ENCODE peak calls at places on chromosomes 6 and 20, in ten cellular contexts. One of them, this sample, is unnamed.

GRCh38 chr6:71134929-71135642 is 153.5 kb upstream of the OGFRL1 start:
- DNase-seq in pancreas: no peak
- DNase-seq in cardiac muscle cell: no peak
- DNase-seq in PC-9: no peak
- DNase-seq in BE2C: no peak
- DNase-seq in left lung: no peak
- DNase-seq in transverse colon: no peak
- DNase-seq in upper lobe of left lung: no peak
- DNase-seq in AG09309: no peak
- DNase-seq in upper lobe of right lung: no peak
- DNase-seq in this sample: no peak

GRCh38 chr20:25389858-25390537 is 637 bp downstream of the ABHD12 start:
- DNase-seq in pancreas: peak; percentile 86
- DNase-seq in cardiac muscle cell: peak; percentile 17
- DNase-seq in PC-9: no peak
- DNase-seq in BE2C: peak; percentile 62
- DNase-seq in left lung: peak; percentile 46
- DNase-seq in transverse colon: peak; percentile 50
- DNase-seq in upper lobe of left lung: peak; percentile 58
- DNase-seq in AG09309: no peak
- DNase-seq in upper lobe of right lung: peak; percentile 80
- DNase-seq in this sample: no peak

GRCh38 chr20:57056651-57057050 is 209.8 kb downstream of the BMP7 start:
- DNase-seq in pancreas: no peak
- DNase-seq in cardiac muscle cell: no peak
- DNase-seq in PC-9: no peak
- DNase-seq in BE2C: no peak
- DNase-seq in left lung: no peak
- DNase-seq in transverse colon: no peak
- DNase-seq in upper lobe of left lung: no peak
- DNase-seq in AG09309: no peak
- DNase-seq in upper lobe of right lung: peak; percentile 6
- DNase-seq in this sample: no peak

GRCh38 chr6:157911786-157912185 is 69.9 kb upstream of the SYNJ2 start:
- DNase-seq in pancreas: no peak
- DNase-seq in cardiac muscle cell: no peak
- DNase-seq in PC-9: no peak
- DNase-seq in BE2C: peak; percentile 36
- DNase-seq in left lung: no peak
- DNase-seq in transverse colon: no peak
- DNase-seq in upper lobe of left lung: no peak
- DNase-seq in AG09309: no peak
- DNase-seq in upper lobe of right lung: no peak
- DNase-seq in this sample: no peak

GRCh38 chr6:128135325-128135724 is 234.5 kb upstream of the THEMIS start:
- DNase-seq in pancreas: no peak
- DNase-seq in cardiac muscle cell: no peak
- DNase-seq in PC-9: no peak
- DNase-seq in BE2C: no peak
- DNase-seq in left lung: no peak
- DNase-seq in transverse colon: no peak
- DNase-seq in upper lobe of left lung: no peak
- DNase-seq in AG09309: no peak
- DNase-seq in upper lobe of right lung: no peak
- DNase-seq in this sample: no peak

GRCh38 chr6:11718461-11718860 is 60.1 kb downstream of the ADTRP start:
- DNase-seq in pancreas: no peak
- DNase-seq in cardiac muscle cell: no peak
- DNase-seq in PC-9: no peak
- DNase-seq in BE2C: no peak
- DNase-seq in left lung: no peak
- DNase-seq in transverse colon: no peak
- DNase-seq in upper lobe of left lung: no peak
- DNase-seq in AG09309: peak; percentile 11
- DNase-seq in upper lobe of right lung: no peak
- DNase-seq in this sample: no peak

GRCh38 chr6:86856937-86857563 is 80.3 kb upstream of the HTR1E start:
- DNase-seq in pancreas: no peak
- DNase-seq in cardiac muscle cell: peak; percentile 27
- DNase-seq in PC-9: no peak
- DNase-seq in BE2C: peak; percentile 52
- DNase-seq in left lung: no peak
- DNase-seq in transverse colon: peak; percentile 11
- DNase-seq in upper lobe of left lung: no peak
- DNase-seq in AG09309: peak; percentile 3
- DNase-seq in upper lobe of right lung: no peak
- DNase-seq in this sample: peak; percentile 1

GRCh38 chr6:166952122-166952521 is 4.2 kb downstream of the RNASET2 start:
- DNase-seq in pancreas: no peak
- DNase-seq in cardiac muscle cell: no peak
- DNase-seq in PC-9: no peak
- DNase-seq in BE2C: no peak
- DNase-seq in left lung: no peak
- DNase-seq in transverse colon: no peak
- DNase-seq in upper lobe of left lung: no peak
- DNase-seq in AG09309: no peak
- DNase-seq in upper lobe of right lung: no peak
- DNase-seq in this sample: no peak

GRCh38 chr6:170135821-170136471 is 154.9 kb downstream of the DLL1 start:
- DNase-seq in pancreas: peak; percentile 62
- DNase-seq in cardiac muscle cell: no peak
- DNase-seq in PC-9: no peak
- DNase-seq in BE2C: no peak
- DNase-seq in left lung: peak; percentile 22
- DNase-seq in transverse colon: no peak
- DNase-seq in upper lobe of left lung: peak; percentile 20
- DNase-seq in AG09309: no peak
- DNase-seq in upper lobe of right lung: peak; percentile 59
- DNase-seq in this sample: no peak

GRCh38 chr6:168128631-168129291 is 49.7 kb upstream of the FRMD1 start:
- DNase-seq in pancreas: no peak
- DNase-seq in cardiac muscle cell: no peak
- DNase-seq in PC-9: no peak
- DNase-seq in BE2C: no peak
- DNase-seq in left lung: no peak
- DNase-seq in transverse colon: no peak
- DNase-seq in upper lobe of left lung: no peak
- DNase-seq in AG09309: no peak
- DNase-seq in upper lobe of right lung: no peak
- DNase-seq in this sample: no peak

GRCh38 chr6:100435299-100435698 is 29.4 kb downstream of the SIM1 start:
- DNase-seq in pancreas: no peak
- DNase-seq in cardiac muscle cell: no peak
- DNase-seq in PC-9: peak; percentile 50
- DNase-seq in BE2C: no peak
- DNase-seq in left lung: no peak
- DNase-seq in transverse colon: no peak
- DNase-seq in upper lobe of left lung: no peak
- DNase-seq in AG09309: no peak
- DNase-seq in upper lobe of right lung: no peak
- DNase-seq in this sample: no peak

GRCh38 chr6:64733433-64733832 is 973.6 kb downstream of the EYS start:
- DNase-seq in pancreas: no peak
- DNase-seq in cardiac muscle cell: no peak
- DNase-seq in PC-9: no peak
- DNase-seq in BE2C: peak; percentile 26
- DNase-seq in left lung: no peak
- DNase-seq in transverse colon: no peak
- DNase-seq in upper lobe of left lung: no peak
- DNase-seq in AG09309: no peak
- DNase-seq in upper lobe of right lung: no peak
- DNase-seq in this sample: no peak

GRCh38 chr6:64737418-64737817 is 969.6 kb downstream of the EYS start:
- DNase-seq in pancreas: no peak
- DNase-seq in cardiac muscle cell: peak; percentile 79
- DNase-seq in PC-9: no peak
- DNase-seq in BE2C: no peak
- DNase-seq in left lung: no peak
- DNase-seq in transverse colon: no peak
- DNase-seq in upper lobe of left lung: no peak
- DNase-seq in AG09309: no peak
- DNase-seq in upper lobe of right lung: no peak
- DNase-seq in this sample: no peak

GRCh38 chr6:64732888-64733287 is 974.1 kb downstream of the EYS start:
- DNase-seq in pancreas: no peak
- DNase-seq in cardiac muscle cell: peak; percentile 71
- DNase-seq in PC-9: no peak
- DNase-seq in BE2C: no peak
- DNase-seq in left lung: no peak
- DNase-seq in transverse colon: no peak
- DNase-seq in upper lobe of left lung: no peak
- DNase-seq in AG09309: no peak
- DNase-seq in upper lobe of right lung: no peak
- DNase-seq in this sample: no peak

GRCh38 chr6:64736421-64736950 is 970.5 kb downstream of the EYS start:
- DNase-seq in pancreas: no peak
- DNase-seq in cardiac muscle cell: peak; percentile 71
- DNase-seq in PC-9: no peak
- DNase-seq in BE2C: no peak
- DNase-seq in left lung: no peak
- DNase-seq in transverse colon: no peak
- DNase-seq in upper lobe of left lung: no peak
- DNase-seq in AG09309: no peak
- DNase-seq in upper lobe of right lung: no peak
- DNase-seq in this sample: no peak
- TF ChIP-seq CTCF in pancreas: no peak
- TF ChIP-seq CTCF in cardiac muscle cell: peak; percentile 8
- TF ChIP-seq CTCF in PC-9: no peak
- TF ChIP-seq CTCF in BE2C: peak; percentile 10
- TF ChIP-seq CTCF in left lung: no peak
- TF ChIP-seq CTCF in transverse colon: no peak
- TF ChIP-seq CTCF in upper lobe of left lung: no peak
- TF ChIP-seq CTCF in AG09309: no peak
- TF ChIP-seq CTCF in upper lobe of right lung: no peak
- TF ChIP-seq CTCF in this sample: no peak

GRCh38 chr20:3160418-3160817 is 753 bp upstream of the FASTKD5 start:
- DNase-seq in pancreas: no peak
- DNase-seq in cardiac muscle cell: no peak
- DNase-seq in PC-9: no peak
- DNase-seq in BE2C: no peak
- DNase-seq in left lung: no peak
- DNase-seq in transverse colon: no peak
- DNase-seq in upper lobe of left lung: no peak
- DNase-seq in AG09309: no peak
- DNase-seq in upper lobe of right lung: no peak
- DNase-seq in this sample: no peak
- H3K4me3 ChIP-seq in pancreas: peak overlapping the region; percentile 79
- H3K4me3 ChIP-seq in cardiac muscle cell: peak overlapping the region; percentile 72
- H3K4me3 ChIP-seq in PC-9: peak overlapping the region; percentile 95
- H3K4me3 ChIP-seq in BE2C: peak overlapping the region; percentile 99
- H3K4me3 ChIP-seq in left lung: peak overlapping the region; percentile 96
- H3K4me3 ChIP-seq in transverse colon: no peak overlapping the region
- H3K4me3 ChIP-seq in upper lobe of left lung: peak overlapping the region; percentile 99
- H3K4me3 ChIP-seq in AG09309: no peak overlapping the region
- H3K4me3 ChIP-seq in upper lobe of right lung: peak overlapping the region; percentile 91
- H3K4me3 ChIP-seq in this sample: peak overlapping the region; percentile 65

DNA sequence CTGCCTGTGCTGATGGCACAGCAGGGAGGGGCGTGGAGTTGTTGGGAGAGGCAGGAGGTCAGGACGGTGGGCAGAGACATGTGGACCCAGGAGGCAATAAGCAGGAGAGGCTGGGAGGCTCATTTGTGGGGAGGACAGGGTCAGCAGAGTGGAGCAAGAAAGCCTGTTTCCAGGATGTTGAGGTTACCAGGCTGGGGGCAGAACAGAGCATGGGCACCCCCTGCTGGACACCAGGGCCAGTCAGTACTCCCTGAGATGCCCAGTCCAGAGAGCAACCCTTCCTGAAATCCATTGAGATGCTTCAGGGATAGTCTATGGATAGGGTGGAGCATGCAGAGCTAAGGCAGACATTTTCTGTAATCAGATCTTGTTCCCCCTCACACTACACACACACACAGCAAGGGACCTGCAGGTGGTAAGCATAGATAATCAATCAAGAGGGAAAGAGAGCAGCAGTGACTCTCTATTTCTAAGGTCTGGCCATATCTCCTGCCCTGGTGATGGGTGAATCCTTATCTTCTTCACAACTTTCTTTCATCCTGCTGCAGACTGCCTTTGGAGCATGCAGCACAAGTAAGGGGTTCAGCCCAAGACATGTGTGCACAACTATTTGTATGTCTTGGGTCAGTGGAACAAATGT is 41.7 kb downstream of the MOCS1 start:
- DNase-seq in pancreas: no peak
- DNase-seq in cardiac muscle cell: peak; percentile 87
- DNase-seq in PC-9: no peak
- DNase-seq in BE2C: peak; percentile 44
- DNase-seq in left lung: peak; percentile 57
- DNase-seq in transverse colon: peak; percentile 66
- DNase-seq in upper lobe of left lung: peak; percentile 72
- DNase-seq in AG09309: peak; percentile 16
- DNase-seq in upper lobe of right lung: peak; percentile 80
- DNase-seq in this sample: no peak
- TF ChIP-seq CTCF in pancreas: peak; percentile 48
- TF ChIP-seq CTCF in cardiac muscle cell: peak; percentile 88
- TF ChIP-seq CTCF in PC-9: peak; percentile 57
- TF ChIP-seq CTCF in BE2C: peak; percentile 60
- TF ChIP-seq CTCF in left lung: peak; percentile 37
- TF ChIP-seq CTCF in transverse colon: peak; percentile 65
- TF ChIP-seq CTCF in upper lobe of left lung: peak; percentile 58
- TF ChIP-seq CTCF in AG09309: peak; percentile 92
- TF ChIP-seq CTCF in upper lobe of right lung: peak; percentile 69
- TF ChIP-seq CTCF in this sample: peak; percentile 81

GRCh38 chr20:3743251-3743650 is 10.8 kb downstream of the HSPA12B start:
- DNase-seq in pancreas: no peak
- DNase-seq in cardiac muscle cell: no peak
- DNase-seq in PC-9: no peak
- DNase-seq in BE2C: no peak
- DNase-seq in left lung: no peak
- DNase-seq in transverse colon: no peak
- DNase-seq in upper lobe of left lung: no peak
- DNase-seq in AG09309: no peak
- DNase-seq in upper lobe of right lung: no peak
- DNase-seq in this sample: no peak

GRCh38 chr20:3747471-3747870 is 15.0 kb downstream of the HSPA12B start:
- DNase-seq in pancreas: no peak
- DNase-seq in cardiac muscle cell: no peak
- DNase-seq in PC-9: no peak
- DNase-seq in BE2C: no peak
- DNase-seq in left lung: no peak
- DNase-seq in transverse colon: no peak
- DNase-seq in upper lobe of left lung: no peak
- DNase-seq in AG09309: no peak
- DNase-seq in upper lobe of right lung: no peak
- DNase-seq in this sample: no peak

GRCh38 chr20:3745686-3746173 is 13.2 kb downstream of the HSPA12B start:
- DNase-seq in pancreas: peak; percentile 37
- DNase-seq in cardiac muscle cell: no peak
- DNase-seq in PC-9: no peak
- DNase-seq in BE2C: no peak
- DNase-seq in left lung: no peak
- DNase-seq in transverse colon: no peak
- DNase-seq in upper lobe of left lung: no peak
- DNase-seq in AG09309: no peak
- DNase-seq in upper lobe of right lung: no peak
- DNase-seq in this sample: no peak

GRCh38 chr20:3744037-3744436 is 11.6 kb downstream of the HSPA12B start:
- DNase-seq in pancreas: no peak
- DNase-seq in cardiac muscle cell: no peak
- DNase-seq in PC-9: no peak
- DNase-seq in BE2C: no peak
- DNase-seq in left lung: no peak
- DNase-seq in transverse colon: no peak
- DNase-seq in upper lobe of left lung: no peak
- DNase-seq in AG09309: no peak
- DNase-seq in upper lobe of right lung: no peak
- DNase-seq in this sample: no peak

GRCh38 chr20:3744806-3745685 is 12.6 kb downstream of the HSPA12B start:
- DNase-seq in pancreas: peak; percentile 84
- DNase-seq in cardiac muscle cell: peak; percentile 27
- DNase-seq in PC-9: peak; percentile 70
- DNase-seq in BE2C: peak; percentile 97
- DNase-seq in left lung: peak; percentile 82
- DNase-seq in transverse colon: peak; percentile 71
- DNase-seq in upper lobe of left lung: peak; percentile 90
- DNase-seq in AG09309: no peak
- DNase-seq in upper lobe of right lung: peak; percentile 94
- DNase-seq in this sample: no peak
- H3K4me3 ChIP-seq in pancreas: peak overlapping the region; percentile 27
- H3K4me3 ChIP-seq in cardiac muscle cell: peak overlapping the region; percentile 25
- H3K4me3 ChIP-seq in PC-9: peak overlapping the region; percentile 37
- H3K4me3 ChIP-seq in BE2C: peak overlapping the region; percentile 56
- H3K4me3 ChIP-seq in left lung: peak overlapping the region; percentile 19
- H3K4me3 ChIP-seq in transverse colon: no peak overlapping the region
- H3K4me3 ChIP-seq in upper lobe of left lung: peak overlapping the region; percentile 19
- H3K4me3 ChIP-seq in AG09309: no peak overlapping the region
- H3K4me3 ChIP-seq in upper lobe of right lung: peak overlapping the region; percentile 28
- H3K4me3 ChIP-seq in this sample: no peak overlapping the region

This sample was measured in epithelial cell of proximal tubule.